ENCODE peak calls at places on chromosomes 11 and 22, in eight cellular contexts. One of them, this sample, is unnamed.

GRCh38 chr22:39284142-39284980 is 35.1 kb downstream of the RPL3 start:
- DNase-seq in prostate gland: no peak
- DNase-seq in AG04450: no peak
- DNase-seq in COLO829: peak
- DNase-seq in dermis blood vessel endothelial cell: no peak
- DNase-seq in fibroblast of mammary gland: no peak
- DNase-seq in NCI-H748 treated with DMSO at 0.1 percent for 48 hours: no peak
- DNase-seq in activated naive CD8-positive, alpha-beta T cell treated with anti-CD3 and anti-CD28 coated beads, Interleukin-2, amount 50 U/mL, for 24 hours: no peak
- DNase-seq in this sample: no peak

GRCh38 chr11:124611016-124611571 is at the start of gene PANX3:
- DNase-seq in COLO829: no peak
- DNase-seq in AG04450: no peak
- DNase-seq in activated naive CD8-positive, alpha-beta T cell treated with anti-CD3 and anti-CD28 coated beads, Interleukin-2, amount 50 U/mL, for 24 hours: no peak
- DNase-seq in prostate gland: no peak
- DNase-seq in NCI-H748 treated with DMSO at 0.1 percent for 48 hours: no peak
- DNase-seq in dermis blood vessel endothelial cell: no peak
- DNase-seq in fibroblast of mammary gland: no peak
- DNase-seq in this sample: no peak

GRCh38 chr11:44936951-44937543 is 13.6 kb downstream of the TP53I11 start:
- DNase-seq in dermis blood vessel endothelial cell: no peak
- DNase-seq in NCI-H748 treated with DMSO at 0.1 percent for 48 hours: no peak
- DNase-seq in prostate gland: no peak
- DNase-seq in fibroblast of mammary gland: no peak
- DNase-seq in COLO829: no peak
- DNase-seq in activated naive CD8-positive, alpha-beta T cell treated with anti-CD3 and anti-CD28 coated beads, Interleukin-2, amount 50 U/mL, for 24 hours: no peak
- DNase-seq in AG04450: no peak
- DNase-seq in this sample: no peak

GRCh38 chr11:118521892-118522311 is 5.4 kb upstream of the TTC36 start:
- DNase-seq in AG04450: no peak
- DNase-seq in prostate gland: no peak
- DNase-seq in NCI-H748 treated with DMSO at 0.1 percent for 48 hours: no peak
- DNase-seq in dermis blood vessel endothelial cell: no peak
- DNase-seq in fibroblast of mammary gland: no peak
- DNase-seq in COLO829: no peak
- DNase-seq in activated naive CD8-positive, alpha-beta T cell treated with anti-CD3 and anti-CD28 coated beads, Interleukin-2, amount 50 U/mL, for 24 hours: no peak
- DNase-seq in this sample: no peak

GRCh38 chr22:16933924-16934282 is 74.1 kb downstream of the GAB4 start:
- DNase-seq in activated naive CD8-positive, alpha-beta T cell treated with anti-CD3 and anti-CD28 coated beads, Interleukin-2, amount 50 U/mL, for 24 hours: no peak
- DNase-seq in NCI-H748 treated with DMSO at 0.1 percent for 48 hours: no peak
- DNase-seq in dermis blood vessel endothelial cell: no peak
- DNase-seq in AG04450: no peak
- DNase-seq in fibroblast of mammary gland: no peak
- DNase-seq in COLO829: no peak
- DNase-seq in prostate gland: no peak
- DNase-seq in this sample: no peak

GRCh38 chr11:57792060-57792541 is 30.5 kb downstream of the CTNND1 start:
- DNase-seq in dermis blood vessel endothelial cell: peak
- DNase-seq in AG04450: no peak
- DNase-seq in NCI-H748 treated with DMSO at 0.1 percent for 48 hours: no peak
- DNase-seq in prostate gland: peak
- DNase-seq in fibroblast of mammary gland: peak
- DNase-seq in COLO829: no peak
- DNase-seq in activated naive CD8-positive, alpha-beta T cell treated with anti-CD3 and anti-CD28 coated beads, Interleukin-2, amount 50 U/mL, for 24 hours: peak
- DNase-seq in this sample: peak

GRCh38 chr11:124867700-124868099 is 2.5 kb downstream of the ROBO3 start:
- DNase-seq in fibroblast of mammary gland: peak
- DNase-seq in AG04450: no peak
- DNase-seq in dermis blood vessel endothelial cell: peak
- DNase-seq in NCI-H748 treated with DMSO at 0.1 percent for 48 hours: no peak
- DNase-seq in activated naive CD8-positive, alpha-beta T cell treated with anti-CD3 and anti-CD28 coated beads, Interleukin-2, amount 50 U/mL, for 24 hours: peak
- DNase-seq in COLO829: peak
- DNase-seq in prostate gland: no peak
- DNase-seq in this sample: peak

GRCh38 chr11:116605543-116605942 is 167.2 kb downstream of the BUD13 start:
- DNase-seq in dermis blood vessel endothelial cell: peak
- DNase-seq in AG04450: no peak
- DNase-seq in COLO829: peak
- DNase-seq in fibroblast of mammary gland: peak
- DNase-seq in activated naive CD8-positive, alpha-beta T cell treated with anti-CD3 and anti-CD28 coated beads, Interleukin-2, amount 50 U/mL, for 24 hours: peak
- DNase-seq in prostate gland: no peak
- DNase-seq in NCI-H748 treated with DMSO at 0.1 percent for 48 hours: no peak
- DNase-seq in this sample: peak

GRCh38 chr11:131534031-131534430 is 163.6 kb downstream of the NTM start:
- DNase-seq in COLO829: no peak
- DNase-seq in fibroblast of mammary gland: no peak
- DNase-seq in AG04450: no peak
- DNase-seq in NCI-H748 treated with DMSO at 0.1 percent for 48 hours: no peak
- DNase-seq in prostate gland: no peak
- DNase-seq in activated naive CD8-positive, alpha-beta T cell treated with anti-CD3 and anti-CD28 coated beads, Interleukin-2, amount 50 U/mL, for 24 hours: no peak
- DNase-seq in dermis blood vessel endothelial cell: no peak
- DNase-seq in this sample: no peak

GRCh38 chr11:574632-575323 is 1.5 kb upstream of the PHRF1 start:
- DNase-seq in activated naive CD8-positive, alpha-beta T cell treated with anti-CD3 and anti-CD28 coated beads, Interleukin-2, amount 50 U/mL, for 24 hours: no peak
- DNase-seq in NCI-H748 treated with DMSO at 0.1 percent for 48 hours: no peak
- DNase-seq in fibroblast of mammary gland: no peak
- DNase-seq in AG04450: no peak
- DNase-seq in dermis blood vessel endothelial cell: peak
- DNase-seq in COLO829: no peak
- DNase-seq in prostate gland: no peak
- DNase-seq in this sample: no peak

GRCh38 chr11:33842236-33842915 is 49.5 kb downstream of the LMO2 start:
- DNase-seq in fibroblast of mammary gland: no peak
- DNase-seq in AG04450: no peak
- DNase-seq in dermis blood vessel endothelial cell: no peak
- DNase-seq in COLO829: no peak
- DNase-seq in prostate gland: no peak
- DNase-seq in activated naive CD8-positive, alpha-beta T cell treated with anti-CD3 and anti-CD28 coated beads, Interleukin-2, amount 50 U/mL, for 24 hours: no peak
- DNase-seq in NCI-H748 treated with DMSO at 0.1 percent for 48 hours: peak
- DNase-seq in this sample: no peak

GRCh38 chr22:43226368-43226979 is 39.5 kb upstream of the TTLL12 start:
- DNase-seq in dermis blood vessel endothelial cell: no peak
- DNase-seq in prostate gland: no peak
- DNase-seq in fibroblast of mammary gland: no peak
- DNase-seq in activated naive CD8-positive, alpha-beta T cell treated with anti-CD3 and anti-CD28 coated beads, Interleukin-2, amount 50 U/mL, for 24 hours: no peak
- DNase-seq in NCI-H748 treated with DMSO at 0.1 percent for 48 hours: peak
- DNase-seq in AG04450: no peak
- DNase-seq in COLO829: peak
- DNase-seq in this sample: no peak

GRCh38 chr11:15535414-15535813 is 420.7 kb downstream of the INSC start:
- DNase-seq in COLO829: no peak
- DNase-seq in AG04450: no peak
- DNase-seq in NCI-H748 treated with DMSO at 0.1 percent for 48 hours: no peak
- DNase-seq in fibroblast of mammary gland: no peak
- DNase-seq in dermis blood vessel endothelial cell: no peak
- DNase-seq in activated naive CD8-positive, alpha-beta T cell treated with anti-CD3 and anti-CD28 coated beads, Interleukin-2, amount 50 U/mL, for 24 hours: no peak
- DNase-seq in prostate gland: no peak
- DNase-seq in this sample: no peak

GRCh38 chr11:95277868-95278267 is 46.9 kb upstream of the SESN3 start:
- DNase-seq in activated naive CD8-positive, alpha-beta T cell treated with anti-CD3 and anti-CD28 coated beads, Interleukin-2, amount 50 U/mL, for 24 hours: no peak
- DNase-seq in dermis blood vessel endothelial cell: no peak
- DNase-seq in fibroblast of mammary gland: no peak
- DNase-seq in COLO829: no peak
- DNase-seq in AG04450: no peak
- DNase-seq in NCI-H748 treated with DMSO at 0.1 percent for 48 hours: no peak
- DNase-seq in prostate gland: no peak
- DNase-seq in this sample: no peak

GRCh38 chr11:95575517-95575916 is 214.1 kb downstream of the FAM76B start:
- DNase-seq in fibroblast of mammary gland: peak
- DNase-seq in NCI-H748 treated with DMSO at 0.1 percent for 48 hours: no peak
- DNase-seq in AG04450: no peak
- DNase-seq in activated naive CD8-positive, alpha-beta T cell treated with anti-CD3 and anti-CD28 coated beads, Interleukin-2, amount 50 U/mL, for 24 hours: no peak
- DNase-seq in dermis blood vessel endothelial cell: no peak
- DNase-seq in prostate gland: no peak
- DNase-seq in COLO829: no peak
- DNase-seq in this sample: no peak

GRCh38 chr11:15816996-15817395 is 539.4 kb downstream of the SOX6 start:
- DNase-seq in NCI-H748 treated with DMSO at 0.1 percent for 48 hours: no peak
- DNase-seq in prostate gland: no peak
- DNase-seq in COLO829: no peak
- DNase-seq in activated naive CD8-positive, alpha-beta T cell treated with anti-CD3 and anti-CD28 coated beads, Interleukin-2, amount 50 U/mL, for 24 hours: no peak
- DNase-seq in dermis blood vessel endothelial cell: no peak
- DNase-seq in AG04450: no peak
- DNase-seq in fibroblast of mammary gland: peak
- DNase-seq in this sample: no peak

GRCh38 chr11:131694526-131695424 is 324.4 kb downstream of the NTM start:
- DNase-seq in NCI-H748 treated with DMSO at 0.1 percent for 48 hours: peak
- DNase-seq in COLO829: peak
- DNase-seq in activated naive CD8-positive, alpha-beta T cell treated with anti-CD3 and anti-CD28 coated beads, Interleukin-2, amount 50 U/mL, for 24 hours: peak
- DNase-seq in dermis blood vessel endothelial cell: peak
- DNase-seq in fibroblast of mammary gland: peak
- DNase-seq in AG04450: peak
- DNase-seq in prostate gland: peak
- DNase-seq in this sample: peak

GRCh38 chr11:131665344-131665968 is 295.0 kb downstream of the NTM start:
- DNase-seq in fibroblast of mammary gland: no peak
- DNase-seq in COLO829: no peak
- DNase-seq in dermis blood vessel endothelial cell: no peak
- DNase-seq in activated naive CD8-positive, alpha-beta T cell treated with anti-CD3 and anti-CD28 coated beads, Interleukin-2, amount 50 U/mL, for 24 hours: no peak
- DNase-seq in prostate gland: no peak
- DNase-seq in NCI-H748 treated with DMSO at 0.1 percent for 48 hours: no peak
- DNase-seq in AG04450: no peak
- DNase-seq in this sample: no peak

This sample was measured in GM13976.